ENCODE peak calls at places on chromosomes 13 and 19, in four cellular contexts. One of them, this sample, is unnamed. For H3K4me1, the result is how much of the 10 kb centered on the place peaks cover.

GRCh38 chr19:42323852-42324654 is 1.4 kb upstream of the MEGF8 start:
- DNase-seq in suprapubic skin: no peak
- DNase-seq in ascending aorta: no peak
- DNase-seq in PC-3: no peak
- DNase-seq in this sample: no peak

GRCh38 chr13:49641810-49642291 is 13.5 kb downstream of the ARL11 start:
- DNase-seq in suprapubic skin: peak
- DNase-seq in PC-3: peak
- DNase-seq in ascending aorta: peak
- DNase-seq in this sample: peak

GRCh38 chr13:33228645-33229445 is 56.7 kb downstream of the STARD13 start:
- DNase-seq in ascending aorta: no peak
- DNase-seq in PC-3: peak
- DNase-seq in suprapubic skin: no peak
- DNase-seq in this sample: peak

GRCh38 chr19:4343845-4344713 is 717 bp downstream of the MPND start:
- DNase-seq in ascending aorta: no peak
- DNase-seq in PC-3: no peak
- DNase-seq in suprapubic skin: peak
- DNase-seq in this sample: peak

GRCh38 chr13:76992548-76993001 is 694 bp downstream of the CLN5 start:
- DNase-seq in suprapubic skin: peak
- DNase-seq in ascending aorta: no peak
- DNase-seq in PC-3: peak
- DNase-seq in this sample: peak

GRCh38 chr13:103044054-103044453 is 22.2 kb downstream of the SLC10A2 start:
- DNase-seq in PC-3: no peak
- DNase-seq in ascending aorta: no peak
- DNase-seq in suprapubic skin: no peak
- DNase-seq in this sample: no peak

GRCh38 chr13:110413311-110414040 is 106.4 kb downstream of the COL4A2 start:
- DNase-seq in suprapubic skin: no peak
- DNase-seq in ascending aorta: peak
- DNase-seq in PC-3: no peak
- DNase-seq in this sample: no peak

GRCh38 chr13:33303885-33304284 is 18.3 kb upstream of the STARD13 start:
- DNase-seq in PC-3: no peak
- DNase-seq in suprapubic skin: no peak
- DNase-seq in ascending aorta: no peak
- DNase-seq in this sample: no peak

GRCh38 chr13:70856025-70856424 is 747.8 kb upstream of the KLHL1 start:
- DNase-seq in ascending aorta: no peak
- DNase-seq in suprapubic skin: no peak
- DNase-seq in PC-3: no peak
- DNase-seq in this sample: no peak

GRCh38 chr13:80214521-80214941 is 126.4 kb downstream of the SPRY2 start:
- DNase-seq in ascending aorta: no peak
- DNase-seq in PC-3: no peak
- DNase-seq in suprapubic skin: no peak
- DNase-seq in this sample: no peak

GRCh38 chr19:47112166-47112663 is 1.4 kb downstream of the ZC3H4 start:
- DNase-seq in ascending aorta: peak
- DNase-seq in PC-3: peak
- DNase-seq in suprapubic skin: peak
- DNase-seq in this sample: peak

GRCh38 chr19:3471954-3472655 is 8.2 kb downstream of the SMIM24 start:
- DNase-seq in suprapubic skin: no peak
- DNase-seq in ascending aorta: no peak
- DNase-seq in PC-3: peak
- DNase-seq in this sample: no peak

GRCh38 chr19:18254546-18255500 is 19.4 kb downstream of the IQCN start:
- DNase-seq in suprapubic skin: no peak
- DNase-seq in PC-3: peak
- DNase-seq in ascending aorta: no peak
- DNase-seq in this sample: peak

GRCh38 chr13:44271915-44272341 is 101.7 kb upstream of the SERP2 start:
- DNase-seq in suprapubic skin: peak
- DNase-seq in ascending aorta: peak
- DNase-seq in PC-3: no peak
- DNase-seq in this sample: no peak

GRCh38 chr13:42593719-42594012 is 19.7 kb downstream of the TNFSF11 start:
- DNase-seq in PC-3: no peak
- DNase-seq in ascending aorta: no peak
- DNase-seq in suprapubic skin: no peak
- DNase-seq in this sample: no peak
- H3K4me1 ChIP-seq in PC-3: under half
- H3K4me1 ChIP-seq in ascending aorta: under half
- H3K4me1 ChIP-seq in suprapubic skin: under half
- H3K4me1 ChIP-seq in this sample: under half

DNA sequence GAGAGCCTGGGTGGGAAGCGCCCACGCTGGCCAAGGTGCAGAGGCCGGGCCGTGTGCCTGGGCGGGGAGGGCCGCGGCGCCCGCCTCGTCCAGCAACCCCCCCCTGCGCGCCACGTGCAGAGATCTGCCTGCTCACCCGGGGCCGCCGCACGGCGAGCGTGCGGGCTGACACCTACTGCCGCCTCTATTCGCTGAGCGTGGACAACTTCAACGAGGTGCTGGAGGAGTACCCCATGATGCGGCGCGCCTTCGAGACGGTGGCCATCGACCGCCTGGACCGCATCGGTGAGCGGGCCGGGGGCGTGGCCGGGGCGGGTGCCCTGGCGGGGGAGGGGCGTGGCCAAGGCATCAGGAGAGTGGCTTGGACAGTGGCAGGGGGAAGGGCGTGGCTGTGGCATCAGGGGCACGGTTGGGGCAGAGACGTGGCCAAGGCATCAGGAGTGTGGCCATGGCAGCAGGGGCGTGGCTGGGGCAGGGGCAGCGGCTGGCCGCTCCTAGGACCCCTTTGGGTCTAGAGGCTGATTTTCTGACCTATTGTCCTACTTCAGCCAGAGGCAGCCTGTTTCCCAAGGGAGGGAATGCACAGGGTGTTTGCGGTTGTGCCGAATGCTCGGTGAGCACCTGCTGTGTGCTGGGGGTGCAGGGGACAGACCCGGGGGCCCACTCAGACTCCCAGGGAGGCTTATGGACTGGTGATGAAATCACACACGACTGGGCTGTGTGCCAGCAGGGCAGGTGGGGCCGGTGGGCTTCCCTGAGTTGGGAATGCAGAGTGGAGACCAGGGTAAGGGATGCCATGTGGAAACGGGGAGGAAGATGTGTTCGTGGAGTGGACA is 19.4 kb downstream of the POLRMT start:
- DNase-seq in PC-3: no peak
- DNase-seq in suprapubic skin: no peak
- DNase-seq in ascending aorta: no peak
- DNase-seq in this sample: no peak
- H3K4me1 ChIP-seq in PC-3: under half
- H3K4me1 ChIP-seq in suprapubic skin: under half
- H3K4me1 ChIP-seq in ascending aorta: under half
- H3K4me1 ChIP-seq in this sample: under half

GRCh38 chr13:30312859-30313258 is 5.5 kb upstream of the KATNAL1 start:
- DNase-seq in PC-3: no peak
- DNase-seq in suprapubic skin: no peak
- DNase-seq in ascending aorta: no peak
- DNase-seq in this sample: no peak
- H3K4me1 ChIP-seq in PC-3: under half
- H3K4me1 ChIP-seq in suprapubic skin: under half
- H3K4me1 ChIP-seq in ascending aorta: under half
- H3K4me1 ChIP-seq in this sample: under half

DNA sequence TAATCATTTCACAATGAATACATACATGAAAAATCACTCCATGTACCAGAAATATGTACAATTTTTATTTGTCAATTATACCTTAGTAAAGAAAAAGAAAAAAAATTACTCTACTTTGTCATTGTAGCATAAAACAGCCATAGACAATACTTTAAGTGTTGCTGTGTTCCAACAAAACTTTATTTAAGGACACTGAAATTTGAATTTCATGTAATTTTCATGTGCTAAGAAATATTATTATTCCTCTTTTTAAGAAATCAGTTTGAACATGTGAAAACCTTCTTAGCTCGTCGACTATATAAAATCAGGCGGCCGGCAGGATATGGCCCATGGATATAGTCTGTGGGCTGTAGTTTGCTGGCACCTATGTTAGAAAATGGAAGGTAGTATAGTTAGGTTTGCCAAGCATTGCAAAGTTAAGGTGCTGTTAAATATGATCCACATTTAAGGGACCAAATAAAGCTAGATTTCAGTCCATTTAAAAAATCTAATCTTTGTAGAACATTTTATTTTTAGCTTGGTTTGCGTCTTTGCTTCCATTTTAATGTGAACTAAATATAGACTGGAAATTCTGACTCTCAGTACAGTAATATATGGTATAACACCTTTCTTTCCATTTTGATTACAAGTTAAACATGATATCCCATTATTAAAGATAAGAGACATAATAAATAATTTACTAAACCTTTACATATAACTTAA is 6.5 kb downstream of the DGKH start:
- DNase-seq in ascending aorta: no peak
- DNase-seq in suprapubic skin: no peak
- DNase-seq in PC-3: no peak
- DNase-seq in this sample: no peak
- H3K4me1 ChIP-seq in ascending aorta: under half
- H3K4me1 ChIP-seq in suprapubic skin: under half
- H3K4me1 ChIP-seq in PC-3: under half
- H3K4me1 ChIP-seq in this sample: under half

GRCh38 chr13:83765796-83766195 is 116.5 kb downstream of the SLITRK1 start:
- DNase-seq in suprapubic skin: no peak
- DNase-seq in PC-3: no peak
- DNase-seq in ascending aorta: no peak
- DNase-seq in this sample: no peak
- H3K4me1 ChIP-seq in suprapubic skin: under half
- H3K4me1 ChIP-seq in PC-3: under half
- H3K4me1 ChIP-seq in ascending aorta: under half
- H3K4me1 ChIP-seq in this sample: under half

GRCh38 chr13:29936051-29936813 is 85.8 kb upstream of the UBL3 start:
- DNase-seq in suprapubic skin: no peak
- DNase-seq in ascending aorta: no peak
- DNase-seq in PC-3: no peak
- DNase-seq in this sample: no peak

GRCh38 chr13:29937379-29937778 is 87.0 kb upstream of the UBL3 start:
- DNase-seq in PC-3: no peak
- DNase-seq in ascending aorta: no peak
- DNase-seq in suprapubic skin: no peak
- DNase-seq in this sample: no peak

GRCh38 chr13:29936961-29937360 is 86.5 kb upstream of the UBL3 start:
- DNase-seq in suprapubic skin: no peak
- DNase-seq in ascending aorta: no peak
- DNase-seq in PC-3: no peak
- DNase-seq in this sample: no peak

GRCh38 chr13:29934531-29935308 is 84.3 kb upstream of the UBL3 start:
- DNase-seq in suprapubic skin: no peak
- DNase-seq in ascending aorta: no peak
- DNase-seq in PC-3: peak
- DNase-seq in this sample: no peak

DNA sequence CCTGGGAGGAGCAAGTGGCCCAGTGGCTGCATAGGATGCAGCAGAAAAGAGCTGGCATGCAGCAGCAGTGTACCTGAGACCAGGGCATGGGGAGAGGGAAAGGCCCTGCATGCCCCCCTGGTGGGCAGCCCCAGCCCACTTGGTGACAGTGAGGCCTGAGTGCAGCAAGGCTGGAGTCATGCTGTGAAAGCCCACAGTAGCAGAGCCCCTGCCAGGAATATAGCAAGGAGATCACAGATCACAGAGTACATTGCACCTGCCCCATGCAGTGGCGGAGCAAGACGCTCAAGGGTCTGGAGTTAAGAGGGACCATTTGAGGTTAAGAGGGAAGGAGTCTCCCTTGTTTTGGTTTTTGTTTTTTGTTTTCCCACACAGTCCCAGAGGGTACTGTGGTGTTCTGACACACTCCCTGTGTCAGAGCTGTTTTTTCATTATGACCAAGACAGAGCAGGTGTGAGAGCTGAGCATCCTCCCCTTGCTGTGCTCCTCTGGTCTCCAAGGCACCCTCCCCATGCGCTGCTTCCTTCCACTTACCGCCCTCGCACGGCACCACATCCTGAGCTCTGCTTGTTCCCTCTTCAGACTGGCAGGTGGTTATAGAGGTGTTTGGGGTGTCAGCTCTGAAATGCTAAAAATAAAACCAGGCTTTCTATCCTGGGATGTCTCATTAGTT is 85.0 kb upstream of the UBL3 start:
- DNase-seq in suprapubic skin: no peak
- DNase-seq in ascending aorta: no peak
- DNase-seq in PC-3: no peak
- DNase-seq in this sample: no peak
- H3K4me1 ChIP-seq in suprapubic skin: under half
- H3K4me1 ChIP-seq in ascending aorta: under half
- H3K4me1 ChIP-seq in PC-3: under half
- H3K4me1 ChIP-seq in this sample: under half

DNA sequence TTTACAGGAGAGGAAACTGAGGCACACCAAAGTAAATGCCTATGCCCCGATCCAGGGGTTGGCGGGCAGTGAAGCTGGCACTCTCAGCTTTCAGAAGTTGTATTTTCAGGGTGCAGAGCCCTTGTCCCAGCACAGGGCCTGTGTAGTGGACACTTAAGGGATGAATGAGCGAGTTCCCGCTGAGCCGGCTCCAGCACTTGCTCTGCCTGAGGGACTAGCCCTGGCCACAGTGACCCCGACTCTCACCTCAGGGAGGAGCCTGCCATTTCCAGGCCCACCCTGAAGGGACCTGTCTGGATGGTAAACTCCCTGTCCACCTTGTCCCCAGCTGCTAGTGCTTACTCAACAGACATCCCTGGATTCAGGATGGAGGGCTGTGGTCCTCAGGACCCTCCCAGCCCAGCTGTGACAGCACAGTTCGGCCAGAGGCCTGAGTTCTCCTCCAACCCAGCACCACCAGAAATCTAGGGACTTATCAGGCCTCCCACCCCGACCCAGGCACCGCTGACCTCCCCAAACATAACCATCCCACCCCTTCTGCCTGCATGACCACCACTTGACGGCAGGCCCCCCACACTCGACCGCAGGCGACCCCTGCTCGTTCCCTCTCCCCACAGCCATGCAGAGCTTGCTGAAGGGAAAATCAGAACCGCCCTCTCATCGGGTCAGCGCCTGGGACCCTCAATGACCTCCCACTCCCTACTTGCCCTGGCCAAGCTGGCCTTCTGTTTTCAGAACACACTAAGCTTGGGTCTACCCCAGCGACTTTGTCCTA is 8.4 kb downstream of the PPP6R1 start:
- DNase-seq in PC-3: no peak
- DNase-seq in ascending aorta: no peak
- DNase-seq in suprapubic skin: no peak
- DNase-seq in this sample: no peak
- H3K4me1 ChIP-seq in PC-3: half or more
- H3K4me1 ChIP-seq in ascending aorta: under half
- H3K4me1 ChIP-seq in suprapubic skin: half or more
- H3K4me1 ChIP-seq in this sample: under half

This sample was measured in colonic mucosa.